ENCODE peak calls at places on chromosome 7, in four cellular contexts. V, C, E and X are unnamed samples.

GRCh38 chr7:41189866-41190265 is 513.0 kb downstream of the INHBA start:
- DNase-seq in V (no peak), C (peak; percentile 46), E (no peak), X (peak; percentile 36)

GRCh38 chr7:96887426-96887825 is 117.9 kb upstream of the DLX6 start:
- DNase-seq in V (no peak), C (no peak), E (no peak), X (no peak)

GRCh38 chr7:108351715-108352114 is 104.5 kb downstream of the NRCAM start:
- DNase-seq in V (no peak), C (peak; percentile 57), E (no peak), X (no peak)

GRCh38 chr7:22387583-22387982 is 30.6 kb upstream of the RAPGEF5 start:
- DNase-seq in V (no peak), C (no peak), E (no peak), X (no peak)

GRCh38 chr7:69419928-69420327 is 178.3 kb upstream of the AUTS2 start:
- DNase-seq in V (no peak), C (peak; percentile 51), E (no peak), X (peak; percentile 21)

GRCh38 chr7:72362246-72362645 is 49.9 kb downstream of the CALN1 start:
- DNase-seq in V (no peak), C (no peak), E (no peak), X (no peak)

GRCh38 chr7:120052884-120053382 is 220.0 kb upstream of the KCND2 start:
- DNase-seq in V (no peak), C (no peak), E (no peak), X (peak; percentile 92)

GRCh38 chr7:73648593-73649332 is 18.9 kb upstream of the VPS37D start:
- DNase-seq in V (no peak), C (no peak), E (no peak), X (no peak)

GRCh38 chr7:22210355-22210754 is 146.6 kb downstream of the RAPGEF5 start:
- DNase-seq in V (no peak), C (no peak), E (no peak), X (no peak)

GRCh38 chr7:112290065-112290464 is 83.6 kb downstream of the ZNF277 start:
- DNase-seq in V (no peak), C (no peak), E (no peak), X (no peak)

GRCh38 chr7:12287886-12288285 is 76.8 kb downstream of the TMEM106B start:
- DNase-seq in V (no peak), C (no peak), E (no peak), X (no peak)

GRCh38 chr7:91710896-91711295 is 169.6 kb downstream of the MTERF1 start:
- DNase-seq in V (no peak), C (no peak), E (no peak), X (no peak)

GRCh38 chr7:105337529-105337928 is 51.2 kb downstream of the SRPK2 start:
- DNase-seq in V (no peak), C (no peak), E (peak; percentile 37), X (no peak)

GRCh38 chr7:95608344-95609173 is 12.2 kb upstream of the PDK4 start:
- DNase-seq in V (peak; percentile 62), C (peak; percentile 87), E (no peak), X (peak; percentile 86)

GRCh38 chr7:133688483-133689239 is 435.8 kb downstream of the EXOC4 start:
- DNase-seq in V (no peak), C (no peak), E (no peak), X (peak; percentile 71)

GRCh38 chr7:142476077-142476476 is 218.2 kb upstream of the PRSS58 start:
- DNase-seq in V (no peak), C (no peak), E (no peak), X (no peak)

GRCh38 chr7:3008386-3008785 is 35.3 kb downstream of the CARD11 start:
- DNase-seq in V (no peak), C (no peak), E (no peak), X (no peak)

GRCh38 chr7:54678763-54679396 is 80.1 kb downstream of the SEC61G start:
- DNase-seq in V (no peak), C (peak; percentile 18), E (no peak), X (no peak)

GRCh38 chr7:43112088-43112940 is at the start of gene HECW1:
- DNase-seq in V (peak; percentile 53), C (no peak), E (peak; percentile 70), X (no peak)

GRCh38 chr7:71364559-71364958 is 232.6 kb downstream of the GALNT17 start:
- DNase-seq in V (no peak), C (no peak), E (no peak), X (no peak)

GRCh38 chr7:123437447-123437995 is 96.9 kb downstream of the IQUB start:
- DNase-seq in V (no peak), C (no peak), E (no peak), X (peak; percentile 12)

GRCh38 chr7:131424219-131424822 is 96.6 kb downstream of the MKLN1 start:
- DNase-seq in V (no peak), C (peak; percentile 51), E (no peak), X (peak; percentile 55)

GRCh38 chr7:41148521-41148951 is 554.4 kb downstream of the INHBA start:
- DNase-seq in V (no peak), C (peak; percentile 32), E (no peak), X (no peak)

GRCh38 chr7:143285454-143285756 is 647 bp downstream of the TMEM139 start:
- DNase-seq in V (no peak), C (peak; percentile 66), E (no peak), X (no peak)

GRCh38 chr7:95229301-95229700 is 95.0 kb downstream of the PON1 start:
- DNase-seq in V (no peak), C (no peak), E (no peak), X (peak; percentile 57)

GRCh38 chr7:33195264-33195663 is 65.9 kb downstream of the BBS9 start:
- DNase-seq in V (no peak), C (peak; percentile 21), E (no peak), X (peak; percentile 88)

DNA sequence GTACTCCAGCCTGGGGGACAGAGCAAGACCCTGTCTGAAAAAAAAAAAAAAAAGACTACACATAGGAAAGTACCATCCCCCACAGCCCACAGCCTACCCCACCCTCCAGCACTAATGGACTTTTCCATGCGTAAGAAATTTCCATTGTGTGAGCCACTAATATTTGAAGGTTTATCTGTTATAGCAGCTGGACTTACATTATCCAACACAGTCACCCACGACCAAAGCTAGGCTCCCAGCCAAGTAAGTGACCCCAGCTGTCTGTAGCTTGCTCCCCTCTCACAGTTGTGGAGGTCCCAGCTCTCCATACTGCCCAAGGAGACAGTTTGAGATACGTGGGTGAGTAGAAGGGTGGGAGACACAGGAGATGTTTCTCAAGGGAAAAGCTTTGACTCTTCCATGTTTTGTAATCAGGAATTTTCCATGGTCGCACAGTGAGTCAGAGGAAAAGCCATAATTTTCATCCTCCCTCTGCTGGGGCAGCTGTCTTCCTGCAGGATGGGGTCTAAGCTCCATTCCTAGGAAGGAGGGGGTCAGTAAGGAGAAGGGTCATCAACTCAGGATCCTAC is 57.4 kb downstream of the CAV1 start:
- DNase-seq in V (no peak), C (no peak), E (no peak), X (no peak)
- TF ChIP-seq MAX in V (no peak), C (no peak), E (no peak), X (no peak)

DNA sequence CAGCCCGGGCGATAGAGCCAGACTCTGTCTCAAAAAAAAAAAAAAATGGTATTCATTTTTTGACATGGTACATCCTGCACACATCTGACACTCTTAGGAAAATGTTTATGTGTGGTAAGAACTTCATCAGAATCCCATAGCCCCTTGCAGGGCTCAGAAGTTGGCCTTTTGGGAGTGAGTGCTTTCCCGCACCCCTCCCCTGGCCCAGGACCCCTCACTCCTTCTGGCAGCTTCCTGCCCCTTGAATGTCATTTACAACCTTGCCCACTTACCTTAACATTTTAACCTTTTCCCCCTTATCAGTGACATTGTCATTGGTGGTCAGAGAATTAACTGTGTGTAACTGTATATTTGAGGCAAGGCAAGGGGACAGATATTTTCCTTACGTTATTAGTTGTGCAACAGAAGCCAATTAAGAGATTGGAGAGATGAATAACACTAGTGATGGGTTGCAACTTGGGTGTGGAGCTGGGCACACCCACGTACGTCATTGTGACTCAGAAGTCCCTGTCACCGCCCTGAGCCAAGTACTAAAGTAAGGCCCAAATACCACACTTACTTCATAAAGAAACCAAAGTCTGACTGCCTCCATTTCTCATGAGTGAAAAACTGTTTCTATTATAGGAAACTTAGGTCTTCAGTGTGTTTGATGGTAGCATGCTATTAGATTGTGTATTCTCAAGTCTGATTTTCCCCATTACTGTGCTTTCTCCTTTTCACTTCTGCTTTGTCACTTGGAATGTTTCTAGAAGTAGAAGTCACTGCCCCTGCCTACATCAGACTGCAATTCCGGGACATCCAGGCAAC is 31.6 kb downstream of the OGDH start:
- DNase-seq in V (no peak), C (peak; percentile 88), E (peak; percentile 23), X (peak; percentile 87)
- TF ChIP-seq MAX in V (no peak), C (no peak), E (no peak), X (peak; percentile 22)

DNA sequence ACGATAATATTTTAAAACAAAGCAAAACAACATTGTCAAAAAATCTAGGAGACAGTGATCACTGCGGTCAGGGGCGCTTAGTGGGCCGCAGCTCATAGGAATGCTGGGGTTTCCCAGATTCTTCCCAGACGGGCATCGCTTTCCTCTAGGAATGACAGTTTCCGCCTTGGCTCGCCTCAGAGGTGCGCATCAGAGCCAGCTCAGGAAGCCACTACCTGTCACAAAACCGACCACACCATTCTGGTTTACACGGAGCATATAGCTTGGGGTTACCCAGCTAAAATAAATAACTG is 292.6 kb upstream of the NFE2L3 start:
- DNase-seq in V (peak; percentile 22), C (no peak), E (peak; percentile 51), X (no peak)
- TF ChIP-seq MAX in V (no peak), C (no peak), E (no peak), X (no peak)

DNA sequence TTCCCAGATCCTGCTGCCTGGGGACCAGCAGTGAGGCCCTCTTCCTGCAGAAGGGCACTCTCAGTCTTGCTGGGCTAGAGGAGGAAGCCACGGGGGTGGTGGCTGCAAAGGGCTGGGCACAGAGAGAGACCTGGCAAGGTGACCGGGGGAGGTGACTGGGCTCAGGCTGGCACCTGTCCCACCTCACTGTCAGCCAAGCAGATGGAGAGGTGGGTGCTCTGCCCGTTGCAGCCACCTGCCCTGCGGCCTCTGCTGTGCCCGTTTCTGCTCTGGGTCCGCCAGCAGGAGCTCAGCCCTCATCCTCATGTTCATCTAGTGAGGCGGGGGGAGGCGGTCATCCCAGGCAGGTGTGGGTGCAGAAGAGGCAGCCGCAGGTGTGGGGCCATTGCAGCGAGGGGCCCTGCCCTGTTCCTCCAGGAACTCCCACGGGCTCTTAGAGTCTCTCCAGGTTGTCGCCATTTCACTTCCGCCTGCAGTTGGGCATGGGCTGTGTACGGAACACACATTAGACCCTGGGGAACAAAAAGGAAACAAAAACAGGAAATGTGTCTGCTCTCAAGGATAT is 55.5 kb downstream of the TMEM209 start:
- DNase-seq in V (no peak), C (no peak), E (peak; percentile 47), X (peak; percentile 68)
- TF ChIP-seq MAX in V (no peak), C (no peak), E (no peak), X (no peak)

GRCh38 chr7:29019275-29019820 is 61.2 kb upstream of the TRIL start:
- DNase-seq in V (no peak), C (no peak), E (no peak), X (no peak)
- TF ChIP-seq MAX in V (no peak), C (no peak), E (no peak), X (no peak)

GRCh38 chr7:5215313-5215712 is 25.3 kb downstream of the WIPI2 start:
- DNase-seq in V (no peak), C (no peak), E (no peak), X (no peak)
- TF ChIP-seq MAX in V (no peak), C (no peak), E (no peak), X (no peak)

GRCh38 chr7:159012353-159013069 is 132.2 kb downstream of the VIPR2 start:
- DNase-seq in V (no peak), C (peak; percentile 62), E (no peak), X (no peak)
- TF ChIP-seq MAX in V (no peak), C (peak; percentile 17), E (no peak), X (no peak)